ENCODE peak calls at places on chromosomes 7 and 10, in six cellular contexts. P is K562, T is HepG2, Q is A549, N is GM12878, S is upper lobe of left lung. R is an unnamed sample.

GRCh38 chr7:55189447-55189760 is 170.6 kb downstream of the EGFR start:
- ATAC-seq in P (no peak), Q (no peak), N (no peak), S (no peak), T (no peak), R (no peak)

GRCh38 chr10:68366600-68366999 is 33.9 kb upstream of the PBLD start:
- ATAC-seq in N (no peak), T (no peak), Q (no peak), P (no peak), S (no peak), R (no peak)

GRCh38 chr7:90212149-90212495 is 582 bp downstream of the STEAP2 start:
- ATAC-seq in P (no peak), Q (no peak), S (no peak), T (peak), N (no peak), R (no peak)

GRCh38 chr10:123496336-123496735 is 169.8 kb upstream of the GPR26 start:
- ATAC-seq in Q (no peak), S (no peak), N (no peak), P (no peak), T (no peak), R (no peak)

GRCh38 chr10:123607386-123607785 is 58.8 kb upstream of the GPR26 start:
- ATAC-seq in S (no peak), Q (no peak), P (no peak), T (no peak), N (no peak), R (no peak)

GRCh38 chr10:116910924-116911323 is 61.6 kb downstream of the ENO4 start:
- ATAC-seq in Q (no peak), N (no peak), S (no peak), P (no peak), T (no peak), R (no peak)

GRCh38 chr7:15441915-15442314 is 119.9 kb downstream of the AGMO start:
- ATAC-seq in S (no peak), N (peak), Q (no peak), P (no peak), T (no peak), R (no peak)

GRCh38 chr7:5217851-5218331 is 27.9 kb downstream of the WIPI2 start:
- ATAC-seq in T (no peak), P (no peak), S (no peak), Q (no peak), N (peak), R (no peak)

DNA sequence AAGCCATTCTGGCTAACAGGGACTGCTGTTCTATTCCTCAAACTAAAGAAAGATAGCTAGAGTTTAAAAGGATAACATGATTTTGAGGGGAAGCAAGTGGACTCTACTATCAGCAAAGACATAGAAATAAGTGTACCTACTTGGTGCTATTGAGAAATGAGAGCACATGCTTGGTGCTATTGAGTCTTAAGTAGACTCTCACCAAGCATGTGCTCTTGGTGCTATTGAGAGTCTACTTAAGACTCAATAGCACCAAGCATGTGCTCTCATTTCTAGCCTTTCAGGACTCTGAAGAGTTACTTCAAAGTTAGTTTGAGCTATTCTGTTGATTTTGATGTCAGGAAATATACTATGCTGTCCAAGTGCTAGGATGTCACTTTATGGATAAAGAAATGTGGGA is 733.0 kb upstream of the ZWINT start:
- ATAC-seq in N (no peak), Q (no peak), P (no peak), T (no peak), S (no peak), R (no peak)
- TF ChIP-seq EP300 in N (no peak), Q (no peak), P (no peak), T (no peak), S (no peak), R (no peak)

DNA sequence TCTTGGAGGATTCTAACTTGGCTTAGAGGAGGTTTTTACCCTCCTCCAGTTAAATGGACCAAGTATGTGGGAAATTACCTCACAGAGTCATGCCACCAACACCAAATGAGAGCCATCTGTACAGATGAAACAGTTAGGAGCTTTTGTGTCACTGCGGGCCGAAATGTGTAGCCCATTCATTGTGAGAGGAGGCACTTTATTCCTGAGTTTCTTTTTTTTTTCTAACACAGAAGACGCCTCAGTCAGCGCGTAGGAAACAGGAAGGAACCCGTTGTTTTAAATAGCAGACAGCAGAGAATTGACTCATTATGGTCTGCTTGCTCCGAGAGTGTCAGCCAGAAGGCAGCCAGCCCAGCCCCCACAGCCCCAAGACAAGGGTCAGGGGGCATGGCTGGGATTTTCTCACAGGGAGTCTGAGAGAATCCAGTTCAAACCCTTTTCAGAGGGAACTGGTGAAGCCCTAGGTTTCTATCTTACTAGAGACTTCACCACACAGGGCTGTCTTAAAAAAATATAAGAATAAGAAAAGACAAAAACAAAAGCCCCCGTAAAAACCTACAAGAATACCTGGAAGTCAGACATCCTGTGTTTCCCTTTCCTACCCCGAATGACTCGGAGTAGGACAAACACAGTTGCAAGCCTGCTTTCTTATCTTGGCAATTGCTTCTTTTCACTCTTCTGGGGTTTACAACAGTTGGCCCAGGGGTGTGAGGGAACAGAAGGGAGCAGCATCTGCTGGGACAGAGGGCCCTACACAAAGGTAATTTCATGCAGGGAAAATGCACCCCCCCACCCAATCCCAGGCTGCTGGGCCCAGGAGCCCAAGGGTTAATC is 220.8 kb downstream of the ARHGAP12 start:
- ATAC-seq in S (peak), Q (no peak), N (peak), T (no peak), P (no peak), R (peak)
- TF ChIP-seq EP300 in S (no peak), Q (no peak), N (peak), T (no peak), P (no peak), R (no peak)

DNA sequence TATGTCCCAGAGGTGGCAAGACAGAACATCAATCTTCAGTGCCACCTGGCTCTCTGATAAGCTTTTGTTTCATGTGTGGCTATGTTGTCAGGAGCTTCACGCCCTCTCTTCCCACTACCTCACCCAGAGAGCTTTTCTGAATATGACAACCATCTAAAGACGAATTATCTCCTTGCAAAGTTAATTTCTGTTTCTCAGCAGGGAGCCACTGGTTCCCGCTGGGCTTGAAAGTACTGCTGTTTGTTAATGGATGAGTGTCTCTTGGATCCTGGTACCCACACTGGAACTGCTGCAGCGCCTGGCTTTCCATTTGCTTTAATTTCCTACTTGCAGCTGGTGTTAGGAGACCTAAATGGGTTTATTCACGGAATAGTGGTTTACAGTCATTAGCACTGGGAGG is 267.9 kb upstream of the LRGUK start:
- ATAC-seq in Q (no peak), S (no peak), P (no peak), N (no peak), T (no peak), R (no peak)
- TF ChIP-seq EP300 in Q (no peak), S (no peak), P (no peak), N (no peak), T (no peak), R (no peak)

GRCh38 chr10:100192350-100192749 is 6.5 kb upstream of the ERLIN1 start:
- ATAC-seq in N (no peak), Q (no peak), S (peak), P (no peak), T (no peak), R (no peak)
- TF ChIP-seq EP300 in N (no peak), Q (no peak), S (no peak), P (no peak), T (no peak), R (no peak)

DNA sequence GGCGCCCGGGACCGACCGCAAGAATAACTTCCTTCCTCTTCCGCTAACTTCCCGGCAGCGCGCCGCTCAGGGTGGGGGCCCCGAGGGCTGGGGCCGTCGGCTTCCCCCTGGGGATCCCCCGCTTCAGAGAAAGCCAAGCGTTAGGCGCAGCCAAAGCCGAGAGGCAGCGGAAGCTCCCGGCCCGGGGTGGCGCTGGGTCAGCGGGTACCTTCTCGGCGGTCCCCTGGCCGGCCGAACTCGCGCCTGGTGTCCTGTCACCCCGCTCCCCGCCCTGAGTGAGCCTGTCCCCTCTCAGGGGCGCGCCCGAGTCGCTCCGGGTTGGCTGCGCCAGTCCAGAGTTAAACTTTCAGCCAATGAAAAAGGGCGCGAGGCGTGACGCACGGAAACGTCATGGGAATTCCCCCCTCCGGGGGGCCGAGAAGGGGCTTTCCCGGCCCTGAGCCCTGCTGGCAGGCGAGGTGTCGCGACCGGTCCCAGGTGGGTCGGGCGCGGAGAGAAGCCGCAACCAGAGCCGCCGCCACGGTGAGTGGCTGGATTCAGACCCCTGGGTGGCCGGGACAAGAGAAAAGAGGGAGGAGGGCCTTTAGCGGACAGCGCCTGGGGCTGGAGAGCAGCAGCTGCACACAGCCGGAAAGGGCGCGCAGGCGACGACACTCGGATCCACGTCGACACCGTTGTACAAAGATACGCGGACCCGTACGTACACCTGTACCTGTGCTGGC is 1.3 kb upstream of the NFKB2 start:
- ATAC-seq in Q (peak), T (peak), P (peak), S (peak), N (peak), R (peak)
- TF ChIP-seq EP300 in Q (no peak), T (no peak), P (no peak), S (peak), N (peak), R (no peak)

GRCh38 chr10:69496352-69497234 is 45.3 kb downstream of the TSPAN15 start:
- ATAC-seq in P (no peak), T (no peak), Q (no peak), S (no peak), N (no peak), R (peak)

GRCh38 chr10:69497235-69497561 is 45.9 kb downstream of the TSPAN15 start:
- ATAC-seq in T (no peak), Q (no peak), N (no peak), S (no peak), P (no peak), R (no peak)

GRCh38 chr10:69495666-69496065 is 44.4 kb downstream of the TSPAN15 start:
- ATAC-seq in P (no peak), T (no peak), N (no peak), Q (no peak), S (no peak), R (no peak)

GRCh38 chr10:69492746-69493462 is 41.6 kb downstream of the TSPAN15 start:
- ATAC-seq in T (no peak), S (peak), P (no peak), N (no peak), Q (no peak), R (no peak)

DNA sequence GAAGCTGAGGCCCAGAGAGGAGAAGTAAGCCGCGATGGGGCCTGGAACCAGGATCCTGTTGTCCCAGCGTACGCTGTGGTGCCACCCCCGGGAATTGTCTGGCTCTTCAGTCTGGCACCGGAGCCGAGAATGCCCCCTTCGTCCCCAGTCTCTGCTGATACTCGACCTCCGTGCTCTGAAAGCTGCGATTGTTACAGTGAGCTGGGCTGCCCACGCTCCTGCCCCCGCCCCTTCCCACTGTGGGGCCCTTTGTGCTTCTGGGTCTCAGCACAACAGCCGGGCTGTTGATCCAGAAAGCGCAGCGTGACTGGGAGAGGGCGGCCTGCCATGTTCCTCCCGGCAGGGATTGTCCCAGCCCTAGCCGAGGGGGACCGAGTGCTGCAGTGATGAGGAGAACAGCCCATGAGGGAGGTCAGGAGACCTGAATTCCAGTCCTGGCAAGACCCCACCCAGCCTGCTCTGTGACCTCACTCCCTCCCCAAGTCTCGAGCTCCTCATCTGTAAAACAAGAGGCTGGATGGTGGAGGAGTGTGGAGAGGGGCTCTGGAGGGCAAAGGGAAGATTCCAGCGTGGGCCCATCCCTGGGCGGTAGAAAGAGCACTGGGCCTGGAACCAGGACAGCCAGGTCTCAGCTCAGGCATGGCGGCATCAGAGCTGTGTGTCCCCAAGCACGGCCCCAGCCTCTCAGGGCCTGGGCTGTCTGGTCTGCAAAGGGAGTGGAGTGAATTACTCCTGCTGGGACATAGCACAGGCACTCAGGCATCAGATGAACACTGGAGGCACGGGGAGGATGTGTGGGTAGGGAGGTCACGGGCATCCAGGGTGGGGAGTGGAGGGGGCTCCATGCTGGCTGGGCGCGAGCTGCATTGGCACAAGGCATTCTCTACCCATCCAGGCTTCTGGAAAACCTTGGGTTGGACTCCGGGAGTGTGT is 43.6 kb downstream of the TSPAN15 start:
- ATAC-seq in P (peak), N (no peak), T (peak), Q (no peak), S (no peak), R (no peak)
- TF ChIP-seq EP300 in P (no peak), N (no peak), T (no peak), Q (no peak), S (no peak), R (no peak)

GRCh38 chr10:986137-986825 is 2.0 kb upstream of the GTPBP4 start:
- ATAC-seq in T (no peak), S (no peak), Q (no peak), N (no peak), P (peak), R (no peak)

GRCh38 chr10:988667-989545 is 672 bp downstream of the GTPBP4 start:
- ATAC-seq in N (peak), T (peak), P (peak), S (no peak), Q (peak), R (no peak)

GRCh38 chr10:987635-987905 is 664 bp upstream of the GTPBP4 start:
- ATAC-seq in T (peak), P (peak), N (peak), Q (no peak), S (no peak), R (no peak)

GRCh38 chr10:986881-987634 is 1.2 kb upstream of the GTPBP4 start:
- ATAC-seq in T (no peak), Q (no peak), P (no peak), N (no peak), S (no peak), R (no peak)

GRCh38 chr10:987906-988666 is at the start of gene GTPBP4:
- ATAC-seq in N (peak), S (peak), T (peak), Q (peak), P (peak), R (peak)
- TF ChIP-seq EP300 in N (no peak), S (peak), T (peak), Q (no peak), P (peak), R (no peak)

GRCh38 chr10:63711866-63712716 is 190.9 kb downstream of the REEP3 start:
- ATAC-seq in N (peak), S (peak), Q (peak), P (peak), T (peak), R (peak)
- TF ChIP-seq EP300 in N (no peak), S (peak), Q (peak), P (no peak), T (no peak), R (no peak)

GRCh38 chr10:78194050-78194449 is 160.4 kb downstream of the RPS24 start:
- ATAC-seq in P (no peak), N (no peak), Q (no peak), S (no peak), T (no peak), R (no peak)

GRCh38 chr10:78193189-78193588 is 159.5 kb downstream of the RPS24 start:
- ATAC-seq in P (no peak), Q (no peak), N (no peak), T (no peak), S (no peak), R (no peak)

GRCh38 chr10:78197628-78198272 is 164.1 kb downstream of the RPS24 start:
- ATAC-seq in T (no peak), Q (no peak), S (no peak), P (no peak), N (no peak), R (no peak)

GRCh38 chr10:78196964-78197363 is 163.3 kb downstream of the RPS24 start:
- ATAC-seq in N (no peak), S (no peak), Q (peak), T (no peak), P (no peak), R (no peak)

GRCh38 chr10:78194539-78195402 is 161.1 kb downstream of the RPS24 start:
- ATAC-seq in P (no peak), S (no peak), N (no peak), Q (no peak), T (no peak), R (no peak)
- TF ChIP-seq EP300 in P (no peak), S (no peak), N (no peak), Q (no peak), T (no peak), R (no peak)

R was measured in gastroesophageal sphincter.